ENCODE peak calls at places on chromosome 6, in ten cellular contexts. Y is colonic mucosa, Z is astrocyte of the spinal cord, J is GM20000, H is GM10248, D is hepatocyte, M is activated B cell treated with CpG ODN at 0.5 μM for 24 hours, B is prostate gland, F is stomach, R is suprapubic skin. I is an unnamed sample.

GRCh38 chr6:21827425-21828192 is 234.1 kb downstream of the SOX4 start:
- DNase-seq in R (no peak), H (no peak), F (no peak), Y (no peak), Z (no peak), D (no peak), B (no peak), J (no peak), M (no peak), I (no peak)

GRCh38 chr6:126127662-126128061 is 141.3 kb downstream of the TRMT11 start:
- DNase-seq in Z (peak), D (no peak), M (no peak), R (no peak), F (no peak), Y (no peak), J (no peak), H (no peak), B (no peak), I (no peak)

GRCh38 chr6:126657556-126658129 is 317.7 kb downstream of the CENPW start:
- DNase-seq in M (no peak), Y (peak), Z (peak), R (no peak), J (no peak), F (no peak), D (peak), B (no peak), H (no peak), I (peak)

GRCh38 chr6:88963139-88964090 is at the start of gene RNGTT:
- DNase-seq in Y (peak), D (peak), H (peak), Z (peak), M (peak), F (peak), R (peak), B (peak), J (peak), I (peak)

GRCh38 chr6:50913105-50913770 is 94.6 kb downstream of the TFAP2B start:
- DNase-seq in Z (no peak), Y (no peak), H (no peak), B (no peak), D (no peak), R (no peak), M (no peak), J (no peak), F (no peak), I (no peak)

GRCh38 chr6:113120577-113121285 is 736.4 kb upstream of the MARCKS start:
- DNase-seq in H (no peak), R (no peak), M (no peak), F (no peak), Z (peak), D (peak), B (no peak), Y (no peak), J (no peak), I (no peak)

GRCh38 chr6:126764104-126764503 is 354.4 kb upstream of the RSPO3 start:
- DNase-seq in Y (no peak), M (no peak), R (no peak), H (no peak), D (no peak), Z (no peak), F (no peak), J (no peak), B (no peak), I (no peak)

GRCh38 chr6:128538763-128539162 is 18.4 kb upstream of the PTPRK start:
- DNase-seq in Z (no peak), J (no peak), D (no peak), F (no peak), Y (no peak), M (no peak), B (no peak), R (no peak), H (no peak), I (no peak)

GRCh38 chr6:72861935-72862432 is 240.1 kb downstream of the KCNQ5 start:
- DNase-seq in Z (peak), M (no peak), Y (no peak), J (peak), H (peak), R (no peak), B (peak), F (no peak), D (no peak), I (no peak)

GRCh38 chr6:16741112-16742016 is 19.9 kb downstream of the ATXN1 start:
- DNase-seq in H (no peak), B (no peak), F (no peak), J (peak), R (no peak), Z (peak), M (no peak), Y (no peak), D (peak), I (no peak)

GRCh38 chr6:16737389-16737788 is 23.9 kb downstream of the ATXN1 start:
- DNase-seq in Y (no peak), D (no peak), H (no peak), M (no peak), B (no peak), R (no peak), Z (peak), J (no peak), F (no peak), I (no peak)

GRCh38 chr6:16736856-16737255 is 24.4 kb downstream of the ATXN1 start:
- DNase-seq in B (no peak), Z (no peak), R (no peak), H (no peak), M (no peak), J (no peak), F (no peak), D (no peak), Y (no peak), I (peak)

GRCh38 chr6:16737926-16738325 is 23.3 kb downstream of the ATXN1 start:
- DNase-seq in Y (no peak), Z (no peak), M (no peak), B (no peak), F (no peak), R (no peak), D (no peak), H (no peak), J (no peak), I (no peak)

GRCh38 chr6:16739329-16739801 is 21.9 kb downstream of the ATXN1 start:
- DNase-seq in R (no peak), D (no peak), Z (peak), F (no peak), B (peak), J (no peak), H (no peak), Y (no peak), M (no peak), I (no peak)
- TF ChIP-seq CTCF in R (no peak), D (no peak), Z (peak), F (no peak), B (peak), J (no peak), H (no peak), Y (no peak), M (no peak), I (no peak)

DNA sequence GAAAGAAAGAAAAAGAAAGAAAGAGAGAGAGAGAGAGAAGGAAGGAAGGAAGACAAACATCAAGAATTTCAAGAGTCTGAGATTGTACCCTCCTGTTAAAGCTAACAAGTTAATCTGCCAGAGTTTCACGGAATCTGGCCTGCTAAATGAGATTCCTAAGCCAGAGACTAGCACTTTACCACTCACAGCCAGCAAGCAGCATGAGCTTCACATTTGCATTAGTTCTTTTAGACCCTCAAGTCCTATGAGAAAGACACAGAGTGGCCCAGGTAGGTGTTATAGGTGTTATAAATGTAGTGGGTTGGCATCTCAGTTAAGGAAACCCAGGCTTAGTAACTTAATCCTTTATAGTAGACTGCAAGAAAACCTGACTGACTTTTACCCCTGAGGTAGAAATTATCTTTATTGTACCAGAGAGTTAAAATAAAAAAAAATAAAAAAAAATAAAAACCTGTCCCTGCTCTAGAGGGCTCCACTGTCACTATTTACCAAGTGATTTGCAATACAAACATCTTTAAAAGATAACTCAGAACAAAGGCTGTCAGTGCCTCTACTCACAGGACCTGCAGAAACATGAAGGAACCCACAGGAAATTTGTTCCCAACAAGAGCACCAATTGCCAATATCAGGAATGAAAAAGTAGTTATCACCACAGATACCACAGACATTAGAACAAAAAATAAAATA is 9.7 kb upstream of the IBTK start:
- DNase-seq in M (no peak), R (no peak), Y (no peak), Z (no peak), H (no peak), J (no peak), D (peak), F (no peak), B (no peak), I (no peak)
- TF ChIP-seq CTCF in M (no peak), R (no peak), Y (no peak), Z (no peak), H (no peak), J (no peak), D (peak), F (no peak), B (peak), I (peak)

DNA sequence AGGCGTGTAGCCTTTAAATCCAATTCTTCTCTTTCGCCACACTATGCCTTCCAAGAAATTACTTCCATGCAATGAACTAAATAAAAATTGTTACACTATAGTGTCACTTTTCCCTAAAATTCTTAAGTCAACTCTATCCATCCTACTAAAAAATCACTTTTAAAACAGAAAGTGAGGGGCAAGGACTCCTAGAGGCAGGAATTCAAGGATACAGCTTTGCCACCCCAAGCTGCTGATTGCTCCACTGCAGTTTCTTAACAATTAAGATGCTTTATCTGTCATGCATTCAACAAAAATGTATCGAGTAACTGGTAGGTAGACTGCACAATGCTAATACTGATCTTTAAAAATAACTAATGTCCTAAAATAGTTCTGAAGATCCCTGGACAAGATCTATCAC is 4.3 kb downstream of the MCM9 start:
- DNase-seq in H (no peak), D (no peak), R (no peak), Z (no peak), B (no peak), J (no peak), M (no peak), F (no peak), Y (no peak), I (no peak)
- TF ChIP-seq CTCF in H (no peak), D (no peak), R (no peak), Z (peak), B (no peak), J (no peak), M (no peak), F (no peak), Y (no peak), I (no peak)

GRCh38 chr6:1066449-1066848 is 245.4 kb upstream of the FOXQ1 start:
- DNase-seq in M (no peak), J (no peak), H (no peak), Y (no peak), R (no peak), D (no peak), F (no peak), B (no peak), Z (no peak), I (no peak)

GRCh38 chr6:1065986-1066385 is 245.9 kb upstream of the FOXQ1 start:
- DNase-seq in F (no peak), R (no peak), D (no peak), Y (no peak), M (no peak), H (no peak), Z (no peak), J (no peak), B (no peak), I (no peak)

GRCh38 chr6:1063671-1064355 is 248.1 kb upstream of the FOXQ1 start:
- DNase-seq in M (no peak), R (no peak), Z (peak), B (peak), D (no peak), F (peak), J (no peak), Y (no peak), H (no peak), I (no peak)

GRCh38 chr6:1059596-1059995 is 252.3 kb upstream of the FOXQ1 start:
- DNase-seq in F (no peak), Y (no peak), R (no peak), Z (no peak), H (no peak), D (no peak), B (no peak), J (no peak), M (no peak), I (no peak)

GRCh38 chr6:1062786-1063545 is 248.9 kb upstream of the FOXQ1 start:
- DNase-seq in H (no peak), F (no peak), M (no peak), D (no peak), B (no peak), Y (no peak), R (no peak), J (no peak), Z (no peak), I (no peak)
- TF ChIP-seq CTCF in H (peak), F (no peak), M (no peak), D (no peak), B (no peak), Y (no peak), R (no peak), J (no peak), Z (no peak), I (peak)

GRCh38 chr6:100289285-100289684 is 175.4 kb downstream of the SIM1 start:
- DNase-seq in Y (no peak), J (no peak), R (no peak), H (no peak), Z (no peak), D (no peak), B (no peak), F (no peak), M (no peak), I (no peak)
- TF ChIP-seq CTCF in Y (no peak), J (no peak), R (no peak), H (no peak), Z (no peak), D (no peak), B (no peak), F (no peak), M (no peak), I (no peak)